ENCODE peak calls at places on chromosomes 2 and 18, in five cellular contexts. I is endothelial cell of umbilical vein; D is stimulated activated CD4-positive, alpha-beta T cell treated with anti-CD3 and anti-CD28 coated beads, Interleukin-12 subunit alpha, Interleukin-12 subunit beta, amount 100 ng/mL, for 4 hours; B is ELR; L is posterior vena cava. T is an unnamed sample.

GRCh38 chr2:99425022-99425421 is 64.8 kb downstream of the REV1 start:
- DNase-seq in I (peak), D (no peak), B (peak), L (no peak), T (no peak)

GRCh38 chr18:6741290-6741689 is 11.8 kb downstream of the ARHGAP28 start:
- DNase-seq in I (peak), D (no peak), B (peak), L (no peak), T (no peak)

GRCh38 chr2:163774862-163775261 is 39.1 kb upstream of the FIGN start:
- DNase-seq in I (peak), D (no peak), B (peak), L (no peak), T (no peak)

GRCh38 chr2:128797092-128797491 is 478.4 kb upstream of the HS6ST1 start:
- DNase-seq in I (no peak), D (no peak), B (no peak), L (no peak), T (no peak)

GRCh38 chr2:178886006-178886405 is 78.8 kb upstream of the TTN start:
- DNase-seq in I (no peak), D (no peak), B (no peak), L (no peak), T (no peak)

GRCh38 chr2:176139621-176140020 is 10.1 kb downstream of the HOXD8 start:
- DNase-seq in I (no peak), D (no peak), B (no peak), L (no peak), T (no peak)

GRCh38 chr2:54015809-54016703 is 45.3 kb upstream of the PSME4 start:
- DNase-seq in I (no peak), D (no peak), B (peak), L (no peak), T (no peak)

GRCh38 chr2:110099036-110099420 is 16.6 kb downstream of the MALL start:
- DNase-seq in I (peak), D (no peak), B (no peak), L (no peak), T (no peak)

GRCh38 chr2:148023861-148024260 is 3.0 kb downstream of the MBD5 start:
- DNase-seq in I (no peak), D (no peak), B (peak), L (no peak), T (no peak)

GRCh38 chr2:25853038-25853638 is 25.1 kb downstream of the ASXL2 start:
- DNase-seq in I (no peak), D (no peak), B (no peak), L (no peak), T (no peak)

GRCh38 chr2:231503777-231504176 is 26.5 kb downstream of the NMUR1 start:
- DNase-seq in I (no peak), D (no peak), B (no peak), L (no peak), T (peak)

GRCh38 chr2:1675633-1676032 is 68.7 kb downstream of the PXDN start:
- DNase-seq in I (peak), D (no peak), B (peak), L (peak), T (no peak)

GRCh38 chr18:6748241-6748640 is 18.7 kb downstream of the ARHGAP28 start:
- DNase-seq in I (no peak), D (no peak), B (no peak), L (no peak), T (no peak)

T was measured in chondrocyte.